ENCODE peak calls at places on chromosome 1, in eight cellular contexts. R is fibroblast of lung, T is neural progenitor cell, Z is astrocyte, D is GM12878, B is GM23248, U is MM.1S, S is HepG2. H is an unnamed sample.

GRCh38 chr1:108881369-108881768 is 4.6 kb downstream of the GPSM2 start:
- DNase-seq in R (peak; percentile 51), T (no peak), Z (peak; percentile 40), D (no peak), B (peak; percentile 72), U (no peak), S (no peak), H (no peak)

GRCh38 chr1:230970432-230970831 is 8.2 kb downstream of the TTC13 start:
- DNase-seq in R (no peak), T (no peak), Z (no peak), D (no peak), B (no peak), U (no peak), S (no peak), H (no peak)

GRCh38 chr1:60984066-60984799 is 98.1 kb upstream of the NFIA start:
- DNase-seq in R (peak; percentile 58), T (no peak), Z (peak; percentile 42), D (no peak), B (peak; percentile 59), U (no peak), S (no peak), H (peak; percentile 92)

GRCh38 chr1:38558476-38559179 is 300.9 kb downstream of the RRAGC start:
- DNase-seq in R (no peak), T (peak; percentile 64), Z (no peak), D (peak; percentile 38), B (no peak), U (no peak), S (no peak), H (no peak)

GRCh38 chr1:11134352-11135266 is 34.9 kb upstream of the EXOSC10 start:
- DNase-seq in R (peak; percentile 34), T (no peak), Z (peak; percentile 10), D (no peak), B (peak; percentile 47), U (no peak), S (no peak), H (peak; percentile 40)

GRCh38 chr1:246659594-246660140 is 64.5 kb upstream of the SCCPDH start:
- DNase-seq in R (no peak), T (no peak), Z (no peak), D (no peak), B (no peak), U (no peak), S (no peak), H (no peak)

GRCh38 chr1:32983039-32983438 is 18.4 kb upstream of the RNF19B start:
- DNase-seq in R (no peak), T (no peak), Z (no peak), D (no peak), B (no peak), U (no peak), S (no peak), H (no peak)

GRCh38 chr1:231161711-231162299 is at the start of gene TRIM67:
- DNase-seq in R (peak; percentile 7), T (peak; percentile 74), Z (no peak), D (no peak), B (no peak), U (no peak), S (peak; percentile 7), H (peak; percentile 21)

GRCh38 chr1:37765937-37766664 is 1.2 kb upstream of the EPHA10 start:
- DNase-seq in R (no peak), T (peak; percentile 10), Z (no peak), D (no peak), B (peak; percentile 8), U (peak; percentile 37), S (no peak), H (no peak)

GRCh38 chr1:226135709-226136108 is 50.8 kb downstream of the ACBD3 start:
- DNase-seq in R (no peak), T (peak; percentile 36), Z (no peak), D (no peak), B (no peak), U (no peak), S (no peak), H (no peak)
- H3K9ac ChIP-seq in R (no peak overlapping the region), T (no peak overlapping the region), Z (no peak overlapping the region), D (no peak overlapping the region), B (no peak overlapping the region), U (no peak overlapping the region), S (peak overlapping the region; percentile 47), H (no peak overlapping the region)

DNA sequence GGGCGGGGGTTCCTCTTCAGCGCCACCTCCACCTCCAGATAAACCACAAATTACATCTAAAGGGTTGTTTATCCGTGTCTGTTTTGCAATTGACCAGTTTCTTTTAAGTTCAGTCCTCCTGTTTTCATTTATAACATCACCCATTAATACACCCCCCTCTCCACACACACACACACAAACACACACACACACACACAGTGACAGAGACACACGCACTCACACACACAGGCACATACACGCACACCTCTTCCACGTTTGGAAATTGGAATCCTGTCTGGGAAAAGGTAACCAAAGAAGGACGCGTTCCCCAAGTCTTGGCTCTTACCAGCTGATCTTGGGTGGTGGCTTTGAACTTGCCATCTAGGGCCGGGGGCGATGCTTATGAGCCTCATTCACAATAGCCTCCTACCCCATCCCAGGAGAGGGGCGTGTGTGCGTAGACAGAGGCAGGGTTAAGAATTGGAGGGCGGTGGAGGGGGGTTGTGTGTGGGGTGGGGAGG is 442 bp upstream of the CSMD2 start:
- DNase-seq in R (no peak), T (peak; percentile 32), Z (peak; percentile 29), D (no peak), B (peak; percentile 26), U (no peak), S (no peak), H (no peak)
- H3K4me3 ChIP-seq in R (peak overlapping the region; percentile 78), T (peak overlapping the region; percentile 84), Z (peak overlapping the region; percentile 73), D (no peak overlapping the region), B (peak overlapping the region; percentile 89), U (no peak overlapping the region), S (no peak overlapping the region), H (no peak overlapping the region)

GRCh38 chr1:3313579-3313955 is 140.9 kb upstream of the ARHGEF16 start:
- DNase-seq in R (peak; percentile 95), T (peak; percentile 75), Z (peak; percentile 93), D (no peak), B (peak; percentile 97), U (no peak), S (no peak), H (peak; percentile 52)

GRCh38 chr1:3314561-3315271 is 139.7 kb upstream of the ARHGEF16 start:
- DNase-seq in R (peak; percentile 63), T (peak; percentile 65), Z (peak; percentile 79), D (no peak), B (peak; percentile 43), U (no peak), S (no peak), H (no peak)

GRCh38 chr1:3317456-3317855 is 137.0 kb upstream of the ARHGEF16 start:
- DNase-seq in R (no peak), T (no peak), Z (no peak), D (no peak), B (no peak), U (no peak), S (no peak), H (no peak)

GRCh38 chr1:3315991-3316943 is 138.2 kb upstream of the ARHGEF16 start:
- DNase-seq in R (no peak), T (no peak), Z (no peak), D (no peak), B (no peak), U (no peak), S (peak; percentile 21), H (no peak)

GRCh38 chr1:3315399-3315798 is 139.1 kb upstream of the ARHGEF16 start:
- DNase-seq in R (no peak), T (no peak), Z (no peak), D (no peak), B (no peak), U (no peak), S (no peak), H (no peak)
- TF ChIP-seq EZH2 in R (no peak), T (no peak), Z (no peak), D (no peak), B (no peak), U (peak; percentile 94), S (no peak), H (no peak)

DNA sequence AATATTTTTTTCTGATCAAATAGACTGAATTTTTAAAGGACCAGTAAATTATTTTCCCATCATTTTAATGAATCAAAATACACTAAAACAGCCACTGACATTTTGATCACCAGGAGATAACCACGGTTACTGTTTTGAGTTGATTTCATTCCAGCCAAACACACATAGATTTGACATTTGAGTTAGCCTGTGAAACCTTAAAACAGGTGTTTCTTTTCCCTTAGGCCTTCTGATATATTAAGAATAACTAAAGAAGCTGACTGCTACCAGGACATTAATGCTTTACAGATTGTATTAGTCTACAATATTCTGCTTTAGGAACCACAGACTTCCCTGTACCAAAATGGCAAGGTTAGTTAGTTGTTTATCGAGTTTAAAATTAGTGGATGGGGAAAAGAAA is 193.4 kb downstream of the OMA1 start:
- DNase-seq in R (no peak), T (no peak), Z (no peak), D (no peak), B (no peak), U (no peak), S (no peak), H (no peak)
- H3K9ac ChIP-seq in R (no peak overlapping the region), T (no peak overlapping the region), Z (no peak overlapping the region), D (no peak overlapping the region), B (no peak overlapping the region), U (no peak overlapping the region), S (no peak overlapping the region), H (no peak overlapping the region)

DNA sequence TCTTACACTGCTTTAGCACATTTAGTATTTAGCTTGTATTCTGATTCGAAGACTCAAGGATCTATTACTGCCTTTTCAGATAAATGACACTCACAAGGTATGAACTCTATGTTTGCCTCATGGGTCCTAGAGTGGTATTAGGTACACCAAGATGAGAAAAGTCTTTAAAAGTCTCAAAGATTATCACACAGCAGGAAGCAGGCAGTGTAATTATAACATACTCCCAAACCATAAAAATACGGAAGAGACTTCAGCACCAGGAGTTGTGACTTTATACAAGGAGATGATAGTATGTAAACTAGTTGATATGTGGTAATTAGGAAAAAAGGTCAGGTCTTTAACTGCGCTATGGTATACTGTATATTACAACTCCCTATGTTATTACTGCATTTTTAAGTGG is 11.2 kb upstream of the RCSD1 start:
- DNase-seq in R (no peak), T (no peak), Z (no peak), D (no peak), B (no peak), U (no peak), S (no peak), H (no peak)
- H3K4me3 ChIP-seq in R (no peak overlapping the region), T (no peak overlapping the region), Z (no peak overlapping the region), D (no peak overlapping the region), B (no peak overlapping the region), U (no peak overlapping the region), S (no peak overlapping the region), H (no peak overlapping the region)

DNA sequence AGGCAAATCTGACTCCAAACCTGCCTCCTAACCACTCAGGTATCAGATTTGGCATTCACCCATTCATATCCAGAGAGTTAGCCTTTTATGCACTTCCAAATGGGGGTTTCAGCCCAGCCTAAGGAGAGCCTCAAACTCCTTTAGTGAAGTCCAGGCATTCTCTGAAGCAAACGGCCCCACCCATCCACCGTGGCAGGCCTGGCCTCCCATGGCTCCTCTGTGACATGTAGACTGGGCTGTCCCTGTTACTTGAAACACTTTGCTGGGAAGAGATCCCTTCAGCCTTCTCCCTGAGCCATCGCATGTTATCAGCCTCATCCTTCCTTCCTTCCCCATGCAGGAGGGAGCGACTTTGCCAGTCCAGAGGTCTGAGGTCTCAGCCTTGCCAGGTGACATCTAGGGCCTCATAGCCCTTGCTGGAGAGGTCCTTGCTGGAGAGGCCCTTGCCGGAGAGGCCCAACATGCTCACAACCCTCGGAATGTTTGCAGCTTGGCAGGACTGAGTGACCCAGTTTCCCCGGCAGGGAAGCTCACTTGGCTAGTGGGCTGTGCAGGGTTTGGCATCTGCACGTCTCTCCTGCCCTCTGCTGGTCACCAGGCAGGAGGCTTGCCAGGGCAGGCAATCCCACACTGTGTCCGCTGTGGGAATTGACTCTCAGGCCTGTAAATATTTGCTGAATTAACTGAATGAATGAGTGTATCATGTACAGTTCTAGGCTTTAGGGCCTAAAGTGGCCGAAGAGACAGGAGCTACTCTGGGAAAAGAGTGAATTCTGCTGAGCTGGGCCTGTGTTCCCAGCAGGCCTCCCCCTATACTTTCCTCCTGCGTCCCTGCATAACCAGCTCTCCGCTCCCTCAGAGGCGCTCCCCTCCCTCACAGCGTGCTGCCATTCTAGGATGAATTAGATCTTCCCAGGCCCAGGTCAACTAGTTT is 26.7 kb upstream of the RBM15 start:
- DNase-seq in R (peak; percentile 77), T (peak; percentile 88), Z (peak; percentile 51), D (peak; percentile 19), B (peak; percentile 93), U (peak; percentile 18), S (peak; percentile 59), H (peak; percentile 70)
- TF ChIP-seq EZH2 in R (no peak), T (no peak), Z (no peak), D (no peak), B (no peak), U (no peak), S (no peak), H (no peak)